ENCODE peak calls at places on chromosomes 2 and 18, in six cellular contexts. T is Calu3; E is fibroblast of mammary gland; Z is KBM-7; A is activated CD4-positive, alpha-beta T cell treated with anti-CD3 and anti-CD28 coated beads for 36 hours; K is HCT116. J is an unnamed sample.
A peak's percentile ranks its signal among the peaks of the same experiment; 100 is the strongest.

GRCh38 chr2:121080013-121080772 is 204.8 kb downstream of the TFCP2L1 start:
- DNase-seq in T (peak; percentile 72), E (peak; percentile 49), Z (peak; percentile 67), A (peak; percentile 68), K (peak; percentile 37), J (peak; percentile 33)

GRCh38 chr2:168149431-168149830 is 98.0 kb downstream of the STK39 start:
- DNase-seq in T (no peak), E (peak; percentile 35), Z (no peak), A (no peak), K (no peak), J (no peak)

GRCh38 chr2:55948176-55948921 is 24.8 kb upstream of the EFEMP1 start:
- DNase-seq in T (no peak), E (peak; percentile 36), Z (no peak), A (no peak), K (no peak), J (no peak)

GRCh38 chr2:157032019-157032418 is 225.5 kb upstream of the GALNT5 start:
- DNase-seq in T (peak; percentile 18), E (peak; percentile 96), Z (no peak), A (no peak), K (peak; percentile 97), J (peak; percentile 64)

GRCh38 chr2:159442159-159442852 is 155.8 kb upstream of the WDSUB1 start:
- DNase-seq in T (no peak), E (no peak), Z (no peak), A (no peak), K (no peak), J (no peak)

GRCh38 chr2:161427413-161428239 is 11.5 kb downstream of the TBR1 start:
- DNase-seq in T (no peak), E (peak; percentile 20), Z (no peak), A (peak; percentile 20), K (no peak), J (no peak)

GRCh38 chr2:28338754-28339325 is 53.8 kb upstream of the FOSL2 start:
- DNase-seq in T (no peak), E (no peak), Z (no peak), A (no peak), K (no peak), J (no peak)

GRCh38 chr2:237590272-237591020 is at the start of gene RAB17:
- DNase-seq in T (peak; percentile 81), E (no peak), Z (no peak), A (peak; percentile 30), K (peak; percentile 65), J (no peak)

GRCh38 chr2:165055081-165055879 is 100.0 kb upstream of the SLC38A11 start:
- DNase-seq in T (no peak), E (no peak), Z (no peak), A (no peak), K (no peak), J (peak; percentile 25)

GRCh38 chr2:64448069-64448468 is 5.9 kb upstream of the LGALSL start:
- DNase-seq in T (no peak), E (no peak), Z (no peak), A (no peak), K (no peak), J (no peak)

GRCh38 chr2:2692599-2693389 is 361.7 kb upstream of the MYT1L start:
- DNase-seq in T (no peak), E (no peak), Z (no peak), A (no peak), K (no peak), J (no peak)

GRCh38 chr2:15222856-15223255 is 338.3 kb downstream of the NBAS start:
- DNase-seq in T (no peak), E (no peak), Z (no peak), A (no peak), K (no peak), J (no peak)

GRCh38 chr2:83365476-83365875 is 1093.6 kb downstream of the SUCLG1 start:
- DNase-seq in T (no peak), E (no peak), Z (no peak), A (no peak), K (no peak), J (no peak)

GRCh38 chr2:240630771-240631560 is 5.7 kb downstream of the GPR35 start:
- DNase-seq in T (no peak), E (no peak), Z (no peak), A (no peak), K (no peak), J (no peak)

GRCh38 chr2:54680397-54681032 is 42.9 kb upstream of the EML6 start:
- DNase-seq in T (no peak), E (peak; percentile 37), Z (peak; percentile 19), A (peak; percentile 69), K (no peak), J (no peak)

GRCh38 chr18:8175486-8176061 is 433.7 kb upstream of the RAB12 start:
- DNase-seq in T (no peak), E (no peak), Z (no peak), A (no peak), K (no peak), J (no peak)

GRCh38 chr2:44388877-44389276 is 27.1 kb downstream of the CAMKMT start:
- DNase-seq in T (no peak), E (no peak), Z (no peak), A (peak; percentile 11), K (no peak), J (no peak)

GRCh38 chr2:186093168-186093567 is 354.6 kb downstream of the FSIP2 start:
- DNase-seq in T (no peak), E (peak; percentile 31), Z (no peak), A (no peak), K (no peak), J (no peak)

GRCh38 chr2:224870341-224870740 is 154.2 kb upstream of the CCDC195 start:
- DNase-seq in T (no peak), E (peak; percentile 61), Z (no peak), A (no peak), K (no peak), J (no peak)

GRCh38 chr2:164910091-164910899 is 45.0 kb downstream of the SLC38A11 start:
- DNase-seq in T (peak; percentile 49), E (peak; percentile 10), Z (peak; percentile 1), A (peak; percentile 56), K (no peak), J (no peak)

GRCh38 chr2:112005391-112006075 is 49.5 kb upstream of the TMEM87B start:
- DNase-seq in T (no peak), E (peak; percentile 32), Z (no peak), A (no peak), K (no peak), J (no peak)

GRCh38 chr2:24820175-24820513 is 26.9 kb downstream of the CENPO start:
- DNase-seq in T (no peak), E (no peak), Z (no peak), A (no peak), K (no peak), J (no peak)

GRCh38 chr2:60549250-60550150 is 4.0 kb downstream of the BCL11A start:
- DNase-seq in T (peak; percentile 29), E (no peak), Z (peak; percentile 69), A (peak; percentile 46), K (no peak), J (no peak)

GRCh38 chr18:63157293-63158011 is 162.1 kb downstream of the BCL2 start:
- DNase-seq in T (no peak), E (no peak), Z (no peak), A (peak; percentile 41), K (no peak), J (no peak)

GRCh38 chr2:69525261-69525660 is 88.0 kb upstream of the NFU1 start:
- DNase-seq in T (no peak), E (no peak), Z (no peak), A (no peak), K (no peak), J (no peak)

GRCh38 chr2:19989342-19989680 is 594 bp downstream of the WDR35 start:
- DNase-seq in T (no peak), E (no peak), Z (no peak), A (no peak), K (no peak), J (no peak)

GRCh38 chr2:127065299-127065931 is 41.5 kb downstream of the BIN1 start:
- DNase-seq in T (no peak), E (no peak), Z (no peak), A (no peak), K (no peak), J (no peak)

GRCh38 chr2:14189929-14190328 is 442.6 kb upstream of the LRATD1 start:
- DNase-seq in T (no peak), E (peak; percentile 36), Z (no peak), A (no peak), K (no peak), J (no peak)

GRCh38 chr2:109637749-109638570 is 23.8 kb downstream of the SOWAHC start:
- DNase-seq in T (no peak), E (peak; percentile 77), Z (no peak), A (peak; percentile 9), K (no peak), J (no peak)